ENCODE peak calls at places on chromosomes 5 and 9, in four cellular contexts. One of them, this sample, is unnamed.

GRCh38 chr5:137753227-137753985 is 757 bp downstream of the HNRNPA0 start:
- DNase-seq in Peyer's patch: peak; percentile 67
- DNase-seq in stomach: peak; percentile 49
- DNase-seq in heart right ventricle: peak; percentile 64
- DNase-seq in this sample: peak; percentile 43

GRCh38 chr9:129580211-129580915 is 40.5 kb downstream of the C9orf50 start:
- DNase-seq in Peyer's patch: no peak
- DNase-seq in stomach: no peak
- DNase-seq in heart right ventricle: no peak
- DNase-seq in this sample: peak; percentile 15

GRCh38 chr9:74846771-74847170 is 41.0 kb downstream of the TRPM6 start:
- DNase-seq in Peyer's patch: no peak
- DNase-seq in stomach: no peak
- DNase-seq in heart right ventricle: no peak
- DNase-seq in this sample: no peak

GRCh38 chr9:111066427-111066826 is 28.2 kb upstream of the LPAR1 start:
- DNase-seq in Peyer's patch: no peak
- DNase-seq in stomach: no peak
- DNase-seq in heart right ventricle: no peak
- DNase-seq in this sample: no peak

GRCh38 chr5:6158974-6159863 is 219.1 kb downstream of the MED10 start:
- DNase-seq in Peyer's patch: no peak
- DNase-seq in stomach: no peak
- DNase-seq in heart right ventricle: no peak
- DNase-seq in this sample: no peak

GRCh38 chr9:21137020-21137419 is 4.6 kb downstream of the IFNW1 start:
- DNase-seq in Peyer's patch: no peak
- DNase-seq in stomach: no peak
- DNase-seq in heart right ventricle: no peak
- DNase-seq in this sample: no peak

GRCh38 chr5:68343421-68343826 is 127.9 kb downstream of the PIK3R1 start:
- DNase-seq in Peyer's patch: peak; percentile 71
- DNase-seq in stomach: peak; percentile 46
- DNase-seq in heart right ventricle: no peak
- DNase-seq in this sample: no peak

GRCh38 chr5:172531704-172532026 is 77.3 kb upstream of the SH3PXD2B start:
- DNase-seq in Peyer's patch: no peak
- DNase-seq in stomach: no peak
- DNase-seq in heart right ventricle: no peak
- DNase-seq in this sample: no peak

GRCh38 chr5:139888368-139888767 is 92.8 kb downstream of the PSD2 start:
- DNase-seq in Peyer's patch: no peak
- DNase-seq in stomach: no peak
- DNase-seq in heart right ventricle: no peak
- DNase-seq in this sample: no peak

GRCh38 chr5:121915765-121916164 is 46.0 kb upstream of the SRFBP1 start:
- DNase-seq in Peyer's patch: no peak
- DNase-seq in stomach: no peak
- DNase-seq in heart right ventricle: no peak
- DNase-seq in this sample: no peak

GRCh38 chr5:101430551-101430950 is 527.5 kb upstream of the ST8SIA4 start:
- DNase-seq in Peyer's patch: no peak
- DNase-seq in stomach: no peak
- DNase-seq in heart right ventricle: no peak
- DNase-seq in this sample: no peak

GRCh38 chr5:150135557-150135956 is 20.1 kb downstream of the PDGFRB start:
- DNase-seq in Peyer's patch: no peak
- DNase-seq in stomach: no peak
- DNase-seq in heart right ventricle: peak; percentile 10
- DNase-seq in this sample: no peak

GRCh38 chr5:148991606-148992005 is 71.3 kb downstream of the SH3TC2 start:
- DNase-seq in Peyer's patch: no peak
- DNase-seq in stomach: no peak
- DNase-seq in heart right ventricle: no peak
- DNase-seq in this sample: no peak

GRCh38 chr9:15837079-15837679 is 284.3 kb downstream of the CCDC171 start:
- DNase-seq in Peyer's patch: peak; percentile 50
- DNase-seq in stomach: no peak
- DNase-seq in heart right ventricle: no peak
- DNase-seq in this sample: peak; percentile 12

GRCh38 chr5:56873056-56873455 is 36.3 kb upstream of the SETD9 start:
- DNase-seq in Peyer's patch: no peak
- DNase-seq in stomach: no peak
- DNase-seq in heart right ventricle: no peak
- DNase-seq in this sample: no peak

GRCh38 chr5:151696470-151697061 is 9.9 kb upstream of the SPARC start:
- DNase-seq in Peyer's patch: no peak
- DNase-seq in stomach: no peak
- DNase-seq in heart right ventricle: peak; percentile 53
- DNase-seq in this sample: no peak

GRCh38 chr5:72459089-72459661 is 48.0 kb downstream of the ZNF366 start:
- DNase-seq in Peyer's patch: no peak
- DNase-seq in stomach: no peak
- DNase-seq in heart right ventricle: no peak
- DNase-seq in this sample: no peak

GRCh38 chr9:88645869-88646204 is 110.9 kb downstream of the NXNL2 start:
- DNase-seq in Peyer's patch: no peak
- DNase-seq in stomach: no peak
- DNase-seq in heart right ventricle: no peak
- DNase-seq in this sample: no peak

GRCh38 chr5:141878186-141878770 is at the start of gene PCDH1:
- DNase-seq in Peyer's patch: no peak
- DNase-seq in stomach: peak; percentile 61
- DNase-seq in heart right ventricle: peak; percentile 55
- DNase-seq in this sample: peak; percentile 20

GRCh38 chr5:138874771-138875628 is at the start of gene LRRTM2:
- DNase-seq in Peyer's patch: no peak
- DNase-seq in stomach: no peak
- DNase-seq in heart right ventricle: no peak
- DNase-seq in this sample: no peak

GRCh38 chr9:87535817-87536539 is 38.3 kb downstream of the DAPK1 start:
- DNase-seq in Peyer's patch: no peak
- DNase-seq in stomach: no peak
- DNase-seq in heart right ventricle: no peak
- DNase-seq in this sample: no peak

GRCh38 chr9:89139450-89139849 is 39.2 kb downstream of the SHC3 start:
- DNase-seq in Peyer's patch: no peak
- DNase-seq in stomach: no peak
- DNase-seq in heart right ventricle: no peak
- DNase-seq in this sample: no peak

GRCh38 chr5:1255081-1255561 is 29.9 kb downstream of the SLC6A18 start:
- DNase-seq in Peyer's patch: no peak
- DNase-seq in stomach: no peak
- DNase-seq in heart right ventricle: no peak
- DNase-seq in this sample: peak; percentile 44

GRCh38 chr9:77449177-77450092 is 198.7 kb downstream of the GNA14 start:
- DNase-seq in Peyer's patch: no peak
- DNase-seq in stomach: no peak
- DNase-seq in heart right ventricle: no peak
- DNase-seq in this sample: no peak

GRCh38 chr5:10567781-10568321 is 4.0 kb downstream of the ANKRD33B start:
- DNase-seq in Peyer's patch: peak; percentile 37
- DNase-seq in stomach: no peak
- DNase-seq in heart right ventricle: no peak
- DNase-seq in this sample: no peak

GRCh38 chr5:54531536-54531935 is 14.0 kb downstream of the SNX18 start:
- DNase-seq in Peyer's patch: no peak
- DNase-seq in stomach: no peak
- DNase-seq in heart right ventricle: no peak
- DNase-seq in this sample: no peak

GRCh38 chr9:114034176-114034575 is 43.9 kb downstream of the AMBP start:
- DNase-seq in Peyer's patch: no peak
- DNase-seq in stomach: no peak
- DNase-seq in heart right ventricle: no peak
- DNase-seq in this sample: no peak

GRCh38 chr5:179255527-179256228 is 89.6 kb downstream of the ADAMTS2 start:
- DNase-seq in Peyer's patch: peak; percentile 22
- DNase-seq in stomach: no peak
- DNase-seq in heart right ventricle: no peak
- DNase-seq in this sample: no peak

GRCh38 chr9:108478431-108478837 is 377.4 kb downstream of the ACTL7B start:
- DNase-seq in Peyer's patch: no peak
- DNase-seq in stomach: no peak
- DNase-seq in heart right ventricle: no peak
- DNase-seq in this sample: no peak

GRCh38 chr5:128143911-128144310 is 60.3 kb downstream of the SLC12A2 start:
- DNase-seq in Peyer's patch: no peak
- DNase-seq in stomach: no peak
- DNase-seq in heart right ventricle: no peak
- DNase-seq in this sample: no peak

GRCh38 chr5:89428624-89429023 is 545.6 kb upstream of the MEF2C start:
- DNase-seq in Peyer's patch: no peak
- DNase-seq in stomach: no peak
- DNase-seq in heart right ventricle: no peak
- DNase-seq in this sample: no peak

GRCh38 chr5:134466241-134467069 is 54.8 kb upstream of the CDKN2AIPNL start:
- DNase-seq in Peyer's patch: peak; percentile 99
- DNase-seq in stomach: peak; percentile 97
- DNase-seq in heart right ventricle: peak; percentile 99
- DNase-seq in this sample: peak; percentile 31

GRCh38 chr5:124043456-124043855 is 531.5 kb downstream of the CSNK1G3 start:
- DNase-seq in Peyer's patch: no peak
- DNase-seq in stomach: no peak
- DNase-seq in heart right ventricle: no peak
- DNase-seq in this sample: no peak

GRCh38 chr5:122077451-122078115 is 476 bp downstream of the LOX start:
- DNase-seq in Peyer's patch: no peak
- DNase-seq in stomach: peak; percentile 26
- DNase-seq in heart right ventricle: peak; percentile 18
- DNase-seq in this sample: no peak

GRCh38 chr5:154465169-154465568 is 12.9 kb downstream of the HAND1 start:
- DNase-seq in Peyer's patch: peak; percentile 60
- DNase-seq in stomach: no peak
- DNase-seq in heart right ventricle: no peak
- DNase-seq in this sample: no peak

GRCh38 chr5:148923023-148923422 is 96.6 kb downstream of the ADRB2 start:
- DNase-seq in Peyer's patch: no peak
- DNase-seq in stomach: no peak
- DNase-seq in heart right ventricle: no peak
- DNase-seq in this sample: no peak

GRCh38 chr5:142388696-142389095 is 63.9 kb upstream of the SPRY4 start:
- DNase-seq in Peyer's patch: no peak
- DNase-seq in stomach: no peak
- DNase-seq in heart right ventricle: no peak
- DNase-seq in this sample: no peak

GRCh38 chr5:72834919-72835318 is 18.5 kb downstream of the TNPO1 start:
- DNase-seq in Peyer's patch: no peak
- DNase-seq in stomach: no peak
- DNase-seq in heart right ventricle: no peak
- DNase-seq in this sample: no peak

GRCh38 chr5:16234598-16234997 is 55.0 kb upstream of the MARCHF11 start:
- DNase-seq in Peyer's patch: no peak
- DNase-seq in stomach: no peak
- DNase-seq in heart right ventricle: no peak
- DNase-seq in this sample: no peak

DNA sequence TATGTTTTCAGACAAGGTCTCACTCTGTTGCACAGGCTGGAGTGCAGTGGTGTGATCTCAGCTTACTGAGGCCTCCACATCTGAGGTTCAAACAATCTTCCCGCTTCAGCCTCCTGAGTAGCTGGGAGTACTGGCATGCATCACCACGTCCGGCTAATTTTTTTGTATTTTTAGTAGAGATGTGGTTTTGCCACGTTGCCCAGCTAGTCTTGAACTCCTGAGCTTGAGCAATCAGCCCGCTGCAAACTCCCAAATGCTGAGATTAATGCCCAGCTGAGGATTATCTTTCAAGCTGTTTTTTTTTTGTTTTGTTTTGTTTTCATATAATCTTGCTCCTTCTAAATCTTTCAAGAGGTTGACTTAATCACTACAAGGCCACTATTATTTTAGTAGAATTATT is 47.3 kb upstream of the SLC28A3 start:
- DNase-seq in Peyer's patch: no peak
- DNase-seq in stomach: no peak
- DNase-seq in heart right ventricle: no peak
- DNase-seq in this sample: no peak
- H3K4me3 ChIP-seq in Peyer's patch: no peak overlapping the region
- H3K4me3 ChIP-seq in stomach: no peak overlapping the region
- H3K4me3 ChIP-seq in heart right ventricle: no peak overlapping the region
- H3K4me3 ChIP-seq in this sample: no peak overlapping the region

GRCh38 chr9:133711428-133712220 is 26.5 kb downstream of the SARDH start:
- DNase-seq in Peyer's patch: no peak
- DNase-seq in stomach: no peak
- DNase-seq in heart right ventricle: no peak
- DNase-seq in this sample: no peak

GRCh38 chr9:133710661-133711427 is 27.3 kb downstream of the SARDH start:
- DNase-seq in Peyer's patch: no peak
- DNase-seq in stomach: no peak
- DNase-seq in heart right ventricle: no peak
- DNase-seq in this sample: no peak

GRCh38 chr9:133713960-133714495 is 24.1 kb downstream of the SARDH start:
- DNase-seq in Peyer's patch: no peak
- DNase-seq in stomach: no peak
- DNase-seq in heart right ventricle: no peak
- DNase-seq in this sample: no peak

GRCh38 chr9:133713211-133713959 is 24.8 kb downstream of the SARDH start:
- DNase-seq in Peyer's patch: no peak
- DNase-seq in stomach: no peak
- DNase-seq in heart right ventricle: no peak
- DNase-seq in this sample: no peak

GRCh38 chr9:133712221-133713100 is 25.7 kb downstream of the SARDH start:
- DNase-seq in Peyer's patch: no peak
- DNase-seq in stomach: no peak
- DNase-seq in heart right ventricle: no peak
- DNase-seq in this sample: peak; percentile 42
- H3K4me1 ChIP-seq in Peyer's patch: no peaks in the 10 kb centered on the region
- H3K4me1 ChIP-seq in stomach: no peaks in the 10 kb centered on the region
- H3K4me1 ChIP-seq in heart right ventricle: peaks cover 5% of the 10 kb centered on the region
- H3K4me1 ChIP-seq in this sample: peaks cover 23% of the 10 kb centered on the region

GRCh38 chr9:136385015-136385414 is 11.5 kb upstream of the CARD9 start:
- DNase-seq in Peyer's patch: no peak
- DNase-seq in stomach: no peak
- DNase-seq in heart right ventricle: no peak
- DNase-seq in this sample: peak; percentile 25
- H3K27ac ChIP-seq in Peyer's patch: no peak overlapping the region
- H3K27ac ChIP-seq in stomach: no peak overlapping the region
- H3K27ac ChIP-seq in heart right ventricle: no peak overlapping the region
- H3K27ac ChIP-seq in this sample: no peak overlapping the region

DNA sequence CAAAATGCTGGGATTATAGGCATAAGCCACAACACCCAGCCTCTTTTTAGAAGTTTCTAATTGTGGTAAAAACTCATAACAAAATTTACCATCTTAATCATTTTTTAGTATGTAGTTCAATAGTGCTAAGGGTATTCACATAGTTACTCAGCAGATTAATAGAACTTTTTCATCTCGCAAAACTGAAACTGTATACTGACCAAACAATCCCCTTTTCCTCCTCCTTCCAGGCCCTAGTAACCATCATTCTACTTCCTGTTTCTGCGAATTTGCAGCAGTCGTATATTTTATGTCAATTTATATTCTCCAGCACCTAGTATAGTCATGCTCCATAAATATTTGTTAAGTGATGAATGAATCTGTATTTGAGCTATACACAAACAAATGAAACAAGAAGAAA is 86.3 kb upstream of the ERBIN start:
- DNase-seq in Peyer's patch: no peak
- DNase-seq in stomach: no peak
- DNase-seq in heart right ventricle: no peak
- DNase-seq in this sample: no peak
- H3K4me3 ChIP-seq in Peyer's patch: no peak overlapping the region
- H3K4me3 ChIP-seq in stomach: no peak overlapping the region
- H3K4me3 ChIP-seq in heart right ventricle: no peak overlapping the region
- H3K4me3 ChIP-seq in this sample: no peak overlapping the region

GRCh38 chr5:114412509-114413171 is 50.8 kb downstream of the KCNN2 start:
- DNase-seq in Peyer's patch: no peak
- DNase-seq in stomach: no peak
- DNase-seq in heart right ventricle: no peak
- DNase-seq in this sample: no peak
- H3K4me1 ChIP-seq in Peyer's patch: no peaks in the 10 kb centered on the region
- H3K4me1 ChIP-seq in stomach: no peaks in the 10 kb centered on the region
- H3K4me1 ChIP-seq in heart right ventricle: no peaks in the 10 kb centered on the region
- H3K4me1 ChIP-seq in this sample: no peaks in the 10 kb centered on the region

This sample was measured in CD8-positive, alpha-beta memory T cell.